ENCODE peak calls at places on chromosomes 16 and 17, in eight cellular contexts. N is lung, S is ascending aorta, I is upper lobe of right lung, W is thoracic aorta, M is PC-3, O is adrenal gland, K is A549. H is an unnamed sample.

GRCh38 chr16:89690392-89690901 is 4.0 kb downstream of the CDK10 start:
- DNase-seq in N (no peak), S (no peak), I (no peak), W (no peak), M (no peak), O (no peak), K (no peak), H (no peak)

GRCh38 chr16:27403601-27403992 is 1.6 kb downstream of the IL21R start:
- DNase-seq in N (no peak), S (no peak), I (no peak), W (no peak), M (no peak), O (no peak), K (no peak), H (no peak)

GRCh38 chr17:41773731-41774193 is 12.7 kb downstream of the JUP start:
- DNase-seq in N (no peak), S (no peak), I (no peak), W (no peak), M (no peak), O (no peak), K (no peak), H (peak; percentile 20)

GRCh38 chr16:87094246-87094865 is 222.8 kb downstream of the C16orf95 start:
- DNase-seq in N (no peak), S (no peak), I (no peak), W (no peak), M (no peak), O (no peak), K (no peak), H (no peak)

GRCh38 chr17:45087496-45087975 is 26.4 kb downstream of the NMT1 start:
- DNase-seq in N (no peak), S (no peak), I (no peak), W (no peak), M (no peak), O (no peak), K (no peak), H (no peak)

GRCh38 chr16:21611178-21611545 is 11.8 kb downstream of the METTL9 start:
- DNase-seq in N (no peak), S (no peak), I (no peak), W (no peak), M (peak; percentile 11), O (no peak), K (no peak), H (peak; percentile 70)

GRCh38 chr17:57051886-57052342 is 33.1 kb upstream of the AKAP1 start:
- DNase-seq in N (no peak), S (no peak), I (no peak), W (no peak), M (no peak), O (no peak), K (no peak), H (no peak)

GRCh38 chr17:2935622-2936021 is 127.8 kb downstream of the OR1D5 start:
- DNase-seq in N (no peak), S (no peak), I (no peak), W (no peak), M (no peak), O (no peak), K (no peak), H (no peak)

GRCh38 chr16:2280981-2281542 is 13.1 kb upstream of the RNPS1 start:
- DNase-seq in N (no peak), S (no peak), I (no peak), W (no peak), M (no peak), O (no peak), K (no peak), H (no peak)

GRCh38 chr16:9978160-9978725 is 204.0 kb downstream of the GRIN2A start:
- DNase-seq in N (no peak), S (no peak), I (no peak), W (no peak), M (no peak), O (no peak), K (no peak), H (no peak)

GRCh38 chr16:88008835-88009234 is 57.6 kb downstream of the BANP start:
- DNase-seq in N (no peak), S (no peak), I (no peak), W (no peak), M (no peak), O (no peak), K (no peak), H (no peak)

DNA sequence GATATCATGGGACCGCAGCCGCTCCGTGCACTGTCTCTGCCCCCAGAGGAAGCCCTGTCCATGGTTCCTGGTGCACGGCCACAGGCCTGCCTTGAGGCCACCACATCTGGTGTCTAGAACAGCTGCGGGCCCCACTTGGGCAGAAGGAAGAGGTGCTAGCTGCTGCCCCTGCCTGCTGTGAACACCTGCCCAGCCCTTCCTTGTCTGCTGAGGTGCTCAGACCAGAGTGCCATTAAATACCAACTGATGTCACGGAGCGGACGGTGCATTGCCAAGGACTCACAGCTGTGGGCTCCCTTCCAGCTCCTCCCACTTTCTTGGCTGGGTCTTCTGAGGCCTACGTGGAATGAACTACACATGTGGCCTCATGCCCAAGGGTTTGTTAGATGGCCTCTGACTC is 146.1 kb downstream of the RAB11FIP4 start:
- DNase-seq in N (no peak), S (no peak), I (no peak), W (no peak), M (no peak), O (peak; percentile 62), K (no peak), H (peak; percentile 49)
- TF ChIP-seq CTCF in N (no peak), S (no peak), I (no peak), W (no peak), M (no peak), O (no peak), K (no peak), H (no peak)

DNA sequence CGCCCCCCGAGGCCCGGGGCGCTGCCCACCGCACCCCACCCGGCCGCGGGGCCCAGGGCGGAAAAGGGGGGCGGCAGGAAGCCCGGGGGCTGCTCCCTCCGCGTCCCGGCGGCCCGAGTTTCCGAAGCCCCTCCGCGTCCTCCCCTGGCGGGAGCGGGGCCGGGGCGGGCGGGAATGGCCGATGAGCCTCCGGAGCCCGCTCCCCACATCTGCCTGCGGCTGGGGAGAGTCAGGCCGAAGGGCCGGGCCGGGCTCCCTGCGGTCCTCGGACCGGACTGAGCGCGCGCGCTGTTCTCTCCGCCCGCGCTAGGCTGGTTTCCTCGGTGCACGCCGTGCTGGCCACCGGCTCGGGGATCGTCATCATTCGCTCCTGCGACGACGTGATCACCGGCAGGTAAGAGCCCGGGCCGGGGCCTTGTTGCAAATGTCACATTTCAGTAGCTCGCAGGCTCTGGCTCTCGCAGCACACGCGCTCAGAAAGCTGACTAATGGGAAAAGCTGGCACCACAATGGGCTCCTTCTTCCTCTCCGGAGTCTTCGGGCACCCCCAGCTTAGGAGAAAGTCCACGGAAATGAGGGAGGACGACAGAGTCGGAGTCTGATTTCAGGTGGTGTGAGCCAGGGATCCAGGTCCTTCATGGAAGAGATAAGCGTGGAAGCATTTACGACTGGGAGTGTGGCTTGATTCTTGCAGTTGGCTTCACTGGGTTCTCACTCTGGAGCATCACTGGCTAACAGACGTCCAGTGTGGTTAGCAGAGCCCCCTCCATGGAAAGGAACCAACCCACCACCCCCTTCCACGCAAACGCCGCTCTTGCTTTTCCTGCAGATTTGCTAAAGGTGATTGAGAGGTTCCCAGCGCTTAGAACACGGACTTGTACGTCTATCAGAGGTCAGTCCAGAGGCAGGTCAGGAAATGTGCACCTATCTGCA is 658 bp downstream of the TLCD3A start:
- DNase-seq in N (peak; percentile 37), S (no peak), I (peak; percentile 77), W (no peak), M (peak; percentile 43), O (peak; percentile 52), K (peak; percentile 51), H (peak; percentile 56)
- H3K4me3 ChIP-seq in N (peak overlapping the region; percentile 85), S (peak overlapping the region; percentile 80), I (peak overlapping the region; percentile 82), W (peak overlapping the region; percentile 81), M (peak overlapping the region; percentile 90), O (peak overlapping the region; percentile 98), K (peak overlapping the region; percentile 80), H (peak overlapping the region; percentile 96)

DNA sequence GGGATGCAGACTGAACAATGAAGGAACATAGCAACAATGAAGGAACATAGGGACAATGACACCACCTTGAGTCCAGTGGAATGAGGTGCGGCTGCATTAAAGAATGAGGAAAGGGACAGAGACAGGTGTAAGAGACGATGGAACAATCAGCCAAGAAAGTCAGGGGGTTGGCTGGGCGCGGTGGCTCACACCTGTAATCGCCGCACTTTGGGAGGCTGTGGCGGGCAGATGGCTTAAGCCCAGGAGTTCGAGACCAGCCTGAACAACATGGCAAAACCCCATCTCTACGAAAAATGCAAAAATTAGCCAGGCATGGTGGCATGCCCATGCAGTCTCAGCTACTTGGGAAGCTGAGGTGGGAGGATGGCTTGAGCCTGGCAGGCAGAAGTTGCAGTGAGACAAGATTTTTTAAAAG is 13.6 kb upstream of the CBFB start:
- DNase-seq in N (no peak), S (no peak), I (peak; percentile 57), W (no peak), M (no peak), O (peak; percentile 6), K (peak; percentile 45), H (no peak)
- H3K4me1 ChIP-seq in N (no peaks in the 10 kb centered on the region), S (peaks cover 15% of the 10 kb centered on the region), I (peaks cover 5% of the 10 kb centered on the region), W (peaks cover 10% of the 10 kb centered on the region), M (no peaks in the 10 kb centered on the region), O (peaks cover 13% of the 10 kb centered on the region), K (no peaks in the 10 kb centered on the region), H (no peaks in the 10 kb centered on the region)

GRCh38 chr16:680967-681745 is 946 bp downstream of the STUB1 start:
- DNase-seq in N (no peak), S (no peak), I (no peak), W (no peak), M (peak; percentile 44), O (peak; percentile 87), K (peak; percentile 69), H (peak; percentile 63)
- TF ChIP-seq CTCF in N (no peak), S (no peak), I (peak; percentile 11), W (no peak), M (peak; percentile 19), O (no peak), K (no peak), H (peak; percentile 18)

GRCh38 chr17:83079766-83080616 is 582 bp downstream of the METRNL start:
- DNase-seq in N (no peak), S (no peak), I (no peak), W (no peak), M (no peak), O (no peak), K (no peak), H (no peak)
- H3K4me3 ChIP-seq in N (peak overlapping the region; percentile 67), S (peak overlapping the region; percentile 95), I (peak overlapping the region; percentile 67), W (peak overlapping the region; percentile 96), M (peak overlapping the region; percentile 60), O (peak overlapping the region; percentile 93), K (peak overlapping the region; percentile 77), H (peak overlapping the region; percentile 90)

DNA sequence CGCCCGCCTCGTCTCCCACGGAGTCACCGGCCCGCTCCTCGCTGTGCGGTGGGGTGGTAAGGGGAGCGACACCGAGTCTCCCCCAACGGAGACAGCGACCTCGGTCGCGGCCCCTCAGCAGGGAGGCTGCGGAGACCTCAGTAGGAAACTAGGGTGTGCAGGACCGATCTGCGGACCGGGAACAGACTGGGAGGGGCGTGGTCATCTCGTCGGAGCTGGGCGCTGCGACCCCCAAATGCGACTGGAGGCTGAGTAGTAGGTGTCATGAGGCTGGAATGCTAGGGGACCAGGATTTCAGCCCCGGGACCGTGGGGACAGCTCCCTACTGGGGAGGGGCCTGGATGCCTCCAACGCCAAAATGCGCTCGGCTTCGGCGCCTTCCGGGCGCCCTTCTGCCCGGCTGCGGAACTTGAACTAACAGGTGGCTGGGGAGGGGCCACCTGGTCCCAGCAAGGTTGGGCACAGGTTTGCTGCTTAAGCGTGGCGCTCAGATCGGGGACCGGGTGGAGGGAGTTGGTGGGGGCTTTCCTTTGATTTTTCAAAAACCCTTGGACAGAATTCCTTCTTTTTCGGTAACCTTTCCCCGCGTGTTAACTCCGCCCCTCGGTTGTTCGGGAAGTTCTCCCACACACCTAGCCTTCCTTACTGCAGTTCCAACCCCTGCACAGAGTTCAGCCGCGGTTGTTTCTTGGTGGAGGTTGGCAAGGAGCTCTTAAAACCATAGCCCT is 1.5 kb downstream of the CACNG4 start:
- DNase-seq in N (no peak), S (no peak), I (no peak), W (no peak), M (peak; percentile 29), O (no peak), K (no peak), H (no peak)
- H3K4me1 ChIP-seq in N (no peaks in the 10 kb centered on the region), S (peaks cover 3% of the 10 kb centered on the region), I (peaks cover 6% of the 10 kb centered on the region), W (peaks cover 6% of the 10 kb centered on the region), M (peaks cover 10% of the 10 kb centered on the region), O (peaks cover 5% of the 10 kb centered on the region), K (peaks cover 13% of the 10 kb centered on the region), H (peaks cover 11% of the 10 kb centered on the region)

H was measured in cardiac muscle cell.